ENCODE peak calls at places on chromosomes 7 and 10, in nine cellular contexts. One of them, this sample, is unnamed.

GRCh38 chr10:110504111-110504735 is 6.5 kb downstream of the DUSP5 start:
- DNase-seq in NCI-H774: no peak
- DNase-seq in stimulated activated CD4-positive, alpha-beta T cell treated with anti-CD3 and anti-CD28 coated beads, Interleukin-1b, Interleukin-23, amount 100 ng/mL, for 48 hours: peak; percentile 71
- DNase-seq in amniotic stem cell: no peak
- DNase-seq in mucosa of gallbladder: peak; percentile 66
- DNase-seq in fibroblast of the aortic adventitia: peak; percentile 85
- DNase-seq in left cardiac atrium: peak; percentile 50
- DNase-seq in GM23248: peak; percentile 88
- DNase-seq in ELF-1: no peak
- DNase-seq in this sample: no peak

GRCh38 chr7:768881-769504 is 41.9 kb upstream of the PRKAR1B start:
- DNase-seq in mucosa of gallbladder: peak; percentile 20
- DNase-seq in stimulated activated CD4-positive, alpha-beta T cell treated with anti-CD3 and anti-CD28 coated beads, Interleukin-1b, Interleukin-23, amount 100 ng/mL, for 48 hours: no peak
- DNase-seq in NCI-H774: no peak
- DNase-seq in ELF-1: peak; percentile 39
- DNase-seq in left cardiac atrium: peak; percentile 65
- DNase-seq in amniotic stem cell: no peak
- DNase-seq in GM23248: no peak
- DNase-seq in fibroblast of the aortic adventitia: peak; percentile 28
- DNase-seq in this sample: peak; percentile 91

GRCh38 chr7:149245244-149245643 is 5.8 kb downstream of the ZNF212 start:
- DNase-seq in amniotic stem cell: no peak
- DNase-seq in GM23248: peak; percentile 65
- DNase-seq in stimulated activated CD4-positive, alpha-beta T cell treated with anti-CD3 and anti-CD28 coated beads, Interleukin-1b, Interleukin-23, amount 100 ng/mL, for 48 hours: peak; percentile 79
- DNase-seq in NCI-H774: no peak
- DNase-seq in mucosa of gallbladder: no peak
- DNase-seq in ELF-1: no peak
- DNase-seq in left cardiac atrium: no peak
- DNase-seq in fibroblast of the aortic adventitia: no peak
- DNase-seq in this sample: peak; percentile 57

GRCh38 chr7:141144921-141145629 is 71.2 kb downstream of the TMEM178B start:
- DNase-seq in stimulated activated CD4-positive, alpha-beta T cell treated with anti-CD3 and anti-CD28 coated beads, Interleukin-1b, Interleukin-23, amount 100 ng/mL, for 48 hours: no peak
- DNase-seq in NCI-H774: no peak
- DNase-seq in GM23248: no peak
- DNase-seq in left cardiac atrium: no peak
- DNase-seq in ELF-1: peak; percentile 29
- DNase-seq in fibroblast of the aortic adventitia: no peak
- DNase-seq in amniotic stem cell: no peak
- DNase-seq in mucosa of gallbladder: no peak
- DNase-seq in this sample: peak; percentile 24

GRCh38 chr10:126013489-126014281 is 117.3 kb downstream of the FANK1 start:
- DNase-seq in stimulated activated CD4-positive, alpha-beta T cell treated with anti-CD3 and anti-CD28 coated beads, Interleukin-1b, Interleukin-23, amount 100 ng/mL, for 48 hours: peak; percentile 10
- DNase-seq in left cardiac atrium: no peak
- DNase-seq in NCI-H774: peak; percentile 38
- DNase-seq in GM23248: peak; percentile 86
- DNase-seq in mucosa of gallbladder: no peak
- DNase-seq in fibroblast of the aortic adventitia: peak; percentile 67
- DNase-seq in amniotic stem cell: peak; percentile 51
- DNase-seq in ELF-1: peak; percentile 40
- DNase-seq in this sample: peak; percentile 95

GRCh38 chr10:116444527-116445142 is 17.0 kb downstream of the PNLIPRP3 start:
- DNase-seq in left cardiac atrium: no peak
- DNase-seq in mucosa of gallbladder: peak; percentile 16
- DNase-seq in amniotic stem cell: no peak
- DNase-seq in fibroblast of the aortic adventitia: peak; percentile 41
- DNase-seq in GM23248: peak; percentile 55
- DNase-seq in NCI-H774: no peak
- DNase-seq in stimulated activated CD4-positive, alpha-beta T cell treated with anti-CD3 and anti-CD28 coated beads, Interleukin-1b, Interleukin-23, amount 100 ng/mL, for 48 hours: no peak
- DNase-seq in ELF-1: peak; percentile 35
- DNase-seq in this sample: peak; percentile 27

GRCh38 chr10:23114228-23114850 is 19.0 kb downstream of the MSRB2 start:
- DNase-seq in NCI-H774: no peak
- DNase-seq in amniotic stem cell: no peak
- DNase-seq in left cardiac atrium: no peak
- DNase-seq in fibroblast of the aortic adventitia: no peak
- DNase-seq in ELF-1: no peak
- DNase-seq in GM23248: no peak
- DNase-seq in stimulated activated CD4-positive, alpha-beta T cell treated with anti-CD3 and anti-CD28 coated beads, Interleukin-1b, Interleukin-23, amount 100 ng/mL, for 48 hours: no peak
- DNase-seq in mucosa of gallbladder: no peak
- DNase-seq in this sample: no peak

GRCh38 chr10:12264204-12264908 is 68.4 kb downstream of the CDC123 start:
- DNase-seq in NCI-H774: peak; percentile 86
- DNase-seq in ELF-1: peak; percentile 97
- DNase-seq in left cardiac atrium: peak; percentile 84
- DNase-seq in amniotic stem cell: peak; percentile 56
- DNase-seq in mucosa of gallbladder: peak; percentile 79
- DNase-seq in stimulated activated CD4-positive, alpha-beta T cell treated with anti-CD3 and anti-CD28 coated beads, Interleukin-1b, Interleukin-23, amount 100 ng/mL, for 48 hours: peak; percentile 71
- DNase-seq in GM23248: peak; percentile 82
- DNase-seq in fibroblast of the aortic adventitia: peak; percentile 73
- DNase-seq in this sample: peak; percentile 31

GRCh38 chr7:151114151-151115090 is 28.1 kb downstream of the AGAP3 start:
- DNase-seq in mucosa of gallbladder: no peak
- DNase-seq in amniotic stem cell: no peak
- DNase-seq in fibroblast of the aortic adventitia: no peak
- DNase-seq in stimulated activated CD4-positive, alpha-beta T cell treated with anti-CD3 and anti-CD28 coated beads, Interleukin-1b, Interleukin-23, amount 100 ng/mL, for 48 hours: no peak
- DNase-seq in left cardiac atrium: peak; percentile 27
- DNase-seq in GM23248: peak; percentile 63
- DNase-seq in ELF-1: peak; percentile 69
- DNase-seq in NCI-H774: no peak
- DNase-seq in this sample: no peak

GRCh38 chr10:27741173-27742091 is 4.2 kb downstream of the MKX start:
- DNase-seq in fibroblast of the aortic adventitia: no peak
- DNase-seq in ELF-1: peak; percentile 19
- DNase-seq in left cardiac atrium: peak; percentile 15
- DNase-seq in NCI-H774: no peak
- DNase-seq in mucosa of gallbladder: no peak
- DNase-seq in GM23248: no peak
- DNase-seq in amniotic stem cell: no peak
- DNase-seq in stimulated activated CD4-positive, alpha-beta T cell treated with anti-CD3 and anti-CD28 coated beads, Interleukin-1b, Interleukin-23, amount 100 ng/mL, for 48 hours: peak; percentile 3
- DNase-seq in this sample: no peak

GRCh38 chr10:43958071-43958432 is 309.4 kb upstream of the ZNF32 start:
- DNase-seq in mucosa of gallbladder: no peak
- DNase-seq in GM23248: no peak
- DNase-seq in left cardiac atrium: no peak
- DNase-seq in NCI-H774: no peak
- DNase-seq in ELF-1: no peak
- DNase-seq in stimulated activated CD4-positive, alpha-beta T cell treated with anti-CD3 and anti-CD28 coated beads, Interleukin-1b, Interleukin-23, amount 100 ng/mL, for 48 hours: no peak
- DNase-seq in fibroblast of the aortic adventitia: no peak
- DNase-seq in amniotic stem cell: no peak
- DNase-seq in this sample: no peak

GRCh38 chr10:98074315-98074911 is 44.0 kb upstream of the CRTAC1 start:
- DNase-seq in ELF-1: no peak
- DNase-seq in mucosa of gallbladder: peak; percentile 12
- DNase-seq in GM23248: peak; percentile 31
- DNase-seq in NCI-H774: no peak
- DNase-seq in stimulated activated CD4-positive, alpha-beta T cell treated with anti-CD3 and anti-CD28 coated beads, Interleukin-1b, Interleukin-23, amount 100 ng/mL, for 48 hours: no peak
- DNase-seq in left cardiac atrium: no peak
- DNase-seq in amniotic stem cell: no peak
- DNase-seq in fibroblast of the aortic adventitia: peak; percentile 25
- DNase-seq in this sample: no peak

GRCh38 chr10:5746197-5746596 is 61.6 kb downstream of the TASOR2 start:
- DNase-seq in fibroblast of the aortic adventitia: no peak
- DNase-seq in left cardiac atrium: no peak
- DNase-seq in ELF-1: no peak
- DNase-seq in mucosa of gallbladder: no peak
- DNase-seq in GM23248: no peak
- DNase-seq in amniotic stem cell: no peak
- DNase-seq in stimulated activated CD4-positive, alpha-beta T cell treated with anti-CD3 and anti-CD28 coated beads, Interleukin-1b, Interleukin-23, amount 100 ng/mL, for 48 hours: no peak
- DNase-seq in NCI-H774: no peak
- DNase-seq in this sample: no peak

GRCh38 chr10:124449170-124450009 is 445 bp downstream of the NKX1-2 start:
- DNase-seq in ELF-1: peak; percentile 70
- DNase-seq in GM23248: peak; percentile 12
- DNase-seq in amniotic stem cell: no peak
- DNase-seq in left cardiac atrium: no peak
- DNase-seq in NCI-H774: no peak
- DNase-seq in fibroblast of the aortic adventitia: no peak
- DNase-seq in stimulated activated CD4-positive, alpha-beta T cell treated with anti-CD3 and anti-CD28 coated beads, Interleukin-1b, Interleukin-23, amount 100 ng/mL, for 48 hours: no peak
- DNase-seq in mucosa of gallbladder: no peak
- DNase-seq in this sample: no peak

GRCh38 chr7:130489140-130489967 is 2.5 kb upstream of the MEST start:
- DNase-seq in mucosa of gallbladder: no peak
- DNase-seq in GM23248: no peak
- DNase-seq in amniotic stem cell: no peak
- DNase-seq in stimulated activated CD4-positive, alpha-beta T cell treated with anti-CD3 and anti-CD28 coated beads, Interleukin-1b, Interleukin-23, amount 100 ng/mL, for 48 hours: no peak
- DNase-seq in ELF-1: peak; percentile 54
- DNase-seq in fibroblast of the aortic adventitia: peak; percentile 89
- DNase-seq in NCI-H774: no peak
- DNase-seq in left cardiac atrium: no peak
- DNase-seq in this sample: peak; percentile 51

GRCh38 chr7:108235451-108236061 is 105.4 kb upstream of the LAMB4 start:
- DNase-seq in left cardiac atrium: no peak
- DNase-seq in amniotic stem cell: no peak
- DNase-seq in mucosa of gallbladder: no peak
- DNase-seq in ELF-1: peak; percentile 45
- DNase-seq in GM23248: peak; percentile 59
- DNase-seq in fibroblast of the aortic adventitia: peak; percentile 68
- DNase-seq in NCI-H774: no peak
- DNase-seq in stimulated activated CD4-positive, alpha-beta T cell treated with anti-CD3 and anti-CD28 coated beads, Interleukin-1b, Interleukin-23, amount 100 ng/mL, for 48 hours: no peak
- DNase-seq in this sample: no peak

GRCh38 chr7:20228654-20229053 is 11.5 kb upstream of the MACC1 start:
- DNase-seq in NCI-H774: no peak
- DNase-seq in GM23248: no peak
- DNase-seq in mucosa of gallbladder: no peak
- DNase-seq in fibroblast of the aortic adventitia: no peak
- DNase-seq in amniotic stem cell: no peak
- DNase-seq in ELF-1: no peak
- DNase-seq in stimulated activated CD4-positive, alpha-beta T cell treated with anti-CD3 and anti-CD28 coated beads, Interleukin-1b, Interleukin-23, amount 100 ng/mL, for 48 hours: no peak
- DNase-seq in left cardiac atrium: no peak
- DNase-seq in this sample: no peak

GRCh38 chr10:76336213-76336963 is 905.0 kb downstream of the LRMDA start:
- DNase-seq in NCI-H774: no peak
- DNase-seq in amniotic stem cell: no peak
- DNase-seq in ELF-1: peak; percentile 17
- DNase-seq in stimulated activated CD4-positive, alpha-beta T cell treated with anti-CD3 and anti-CD28 coated beads, Interleukin-1b, Interleukin-23, amount 100 ng/mL, for 48 hours: no peak
- DNase-seq in fibroblast of the aortic adventitia: no peak
- DNase-seq in mucosa of gallbladder: peak; percentile 21
- DNase-seq in left cardiac atrium: no peak
- DNase-seq in GM23248: no peak
- DNase-seq in this sample: no peak

GRCh38 chr7:130996841-130997231 is 262.8 kb upstream of the KLF14 start:
- DNase-seq in mucosa of gallbladder: peak; percentile 88
- DNase-seq in GM23248: peak; percentile 52
- DNase-seq in ELF-1: no peak
- DNase-seq in stimulated activated CD4-positive, alpha-beta T cell treated with anti-CD3 and anti-CD28 coated beads, Interleukin-1b, Interleukin-23, amount 100 ng/mL, for 48 hours: peak; percentile 56
- DNase-seq in fibroblast of the aortic adventitia: peak; percentile 58
- DNase-seq in left cardiac atrium: peak; percentile 24
- DNase-seq in amniotic stem cell: no peak
- DNase-seq in NCI-H774: peak; percentile 59
- DNase-seq in this sample: no peak

GRCh38 chr10:23422003-23422411 is 16.9 kb upstream of the OTUD1 start:
- DNase-seq in mucosa of gallbladder: no peak
- DNase-seq in stimulated activated CD4-positive, alpha-beta T cell treated with anti-CD3 and anti-CD28 coated beads, Interleukin-1b, Interleukin-23, amount 100 ng/mL, for 48 hours: no peak
- DNase-seq in fibroblast of the aortic adventitia: peak; percentile 10
- DNase-seq in GM23248: no peak
- DNase-seq in ELF-1: no peak
- DNase-seq in amniotic stem cell: no peak
- DNase-seq in left cardiac atrium: no peak
- DNase-seq in NCI-H774: no peak
- DNase-seq in this sample: peak; percentile 79

GRCh38 chr7:70654979-70655378 is 477.0 kb upstream of the GALNT17 start:
- DNase-seq in NCI-H774: no peak
- DNase-seq in ELF-1: no peak
- DNase-seq in mucosa of gallbladder: no peak
- DNase-seq in stimulated activated CD4-positive, alpha-beta T cell treated with anti-CD3 and anti-CD28 coated beads, Interleukin-1b, Interleukin-23, amount 100 ng/mL, for 48 hours: no peak
- DNase-seq in GM23248: no peak
- DNase-seq in fibroblast of the aortic adventitia: no peak
- DNase-seq in amniotic stem cell: no peak
- DNase-seq in left cardiac atrium: peak; percentile 60
- DNase-seq in this sample: no peak

GRCh38 chr7:11082552-11083213 is 109.0 kb downstream of the PHF14 start:
- DNase-seq in left cardiac atrium: no peak
- DNase-seq in ELF-1: peak; percentile 29
- DNase-seq in stimulated activated CD4-positive, alpha-beta T cell treated with anti-CD3 and anti-CD28 coated beads, Interleukin-1b, Interleukin-23, amount 100 ng/mL, for 48 hours: no peak
- DNase-seq in fibroblast of the aortic adventitia: peak; percentile 5
- DNase-seq in mucosa of gallbladder: no peak
- DNase-seq in GM23248: no peak
- DNase-seq in NCI-H774: no peak
- DNase-seq in amniotic stem cell: no peak
- DNase-seq in this sample: peak; percentile 19

GRCh38 chr7:11714205-11714604 is 117.8 kb downstream of the THSD7A start:
- DNase-seq in fibroblast of the aortic adventitia: no peak
- DNase-seq in GM23248: no peak
- DNase-seq in ELF-1: no peak
- DNase-seq in left cardiac atrium: no peak
- DNase-seq in amniotic stem cell: no peak
- DNase-seq in mucosa of gallbladder: no peak
- DNase-seq in stimulated activated CD4-positive, alpha-beta T cell treated with anti-CD3 and anti-CD28 coated beads, Interleukin-1b, Interleukin-23, amount 100 ng/mL, for 48 hours: no peak
- DNase-seq in NCI-H774: no peak
- DNase-seq in this sample: peak; percentile 15

GRCh38 chr7:46281071-46281470 is 360.0 kb upstream of the IGFBP3 start:
- DNase-seq in ELF-1: no peak
- DNase-seq in GM23248: no peak
- DNase-seq in left cardiac atrium: no peak
- DNase-seq in amniotic stem cell: no peak
- DNase-seq in NCI-H774: no peak
- DNase-seq in stimulated activated CD4-positive, alpha-beta T cell treated with anti-CD3 and anti-CD28 coated beads, Interleukin-1b, Interleukin-23, amount 100 ng/mL, for 48 hours: no peak
- DNase-seq in mucosa of gallbladder: no peak
- DNase-seq in fibroblast of the aortic adventitia: no peak
- DNase-seq in this sample: peak; percentile 39

GRCh38 chr7:17105701-17106100 is 192.8 kb upstream of the AHR start:
- DNase-seq in amniotic stem cell: no peak
- DNase-seq in fibroblast of the aortic adventitia: peak; percentile 47
- DNase-seq in GM23248: peak; percentile 11
- DNase-seq in NCI-H774: no peak
- DNase-seq in stimulated activated CD4-positive, alpha-beta T cell treated with anti-CD3 and anti-CD28 coated beads, Interleukin-1b, Interleukin-23, amount 100 ng/mL, for 48 hours: no peak
- DNase-seq in mucosa of gallbladder: no peak
- DNase-seq in left cardiac atrium: no peak
- DNase-seq in ELF-1: no peak
- DNase-seq in this sample: no peak

GRCh38 chr7:2198206-2198605 is 34.5 kb downstream of the MAD1L1 start:
- DNase-seq in NCI-H774: peak; percentile 85
- DNase-seq in left cardiac atrium: no peak
- DNase-seq in ELF-1: no peak
- DNase-seq in GM23248: no peak
- DNase-seq in amniotic stem cell: no peak
- DNase-seq in stimulated activated CD4-positive, alpha-beta T cell treated with anti-CD3 and anti-CD28 coated beads, Interleukin-1b, Interleukin-23, amount 100 ng/mL, for 48 hours: no peak
- DNase-seq in fibroblast of the aortic adventitia: no peak
- DNase-seq in mucosa of gallbladder: no peak
- DNase-seq in this sample: no peak

GRCh38 chr10:49139866-49140195 is 6.0 kb upstream of the FAM170B start:
- DNase-seq in fibroblast of the aortic adventitia: peak; percentile 83
- DNase-seq in mucosa of gallbladder: no peak
- DNase-seq in left cardiac atrium: no peak
- DNase-seq in amniotic stem cell: no peak
- DNase-seq in stimulated activated CD4-positive, alpha-beta T cell treated with anti-CD3 and anti-CD28 coated beads, Interleukin-1b, Interleukin-23, amount 100 ng/mL, for 48 hours: no peak
- DNase-seq in NCI-H774: no peak
- DNase-seq in ELF-1: no peak
- DNase-seq in GM23248: peak; percentile 99
- DNase-seq in this sample: peak; percentile 97

GRCh38 chr7:18566205-18566604 is 70.7 kb downstream of the HDAC9 start:
- DNase-seq in fibroblast of the aortic adventitia: no peak
- DNase-seq in left cardiac atrium: no peak
- DNase-seq in ELF-1: no peak
- DNase-seq in GM23248: no peak
- DNase-seq in NCI-H774: no peak
- DNase-seq in mucosa of gallbladder: no peak
- DNase-seq in stimulated activated CD4-positive, alpha-beta T cell treated with anti-CD3 and anti-CD28 coated beads, Interleukin-1b, Interleukin-23, amount 100 ng/mL, for 48 hours: no peak
- DNase-seq in amniotic stem cell: no peak
- DNase-seq in this sample: no peak

This sample was measured in RCC 7860.